ENCODE peak calls at places on chromosomes 2 and 18, in six cellular contexts. G is BJ, C is kidney, B is psoas muscle, Y is NB4, M is GM23338. O is an unnamed sample.

GRCh38 chr2:58503909-58504308 is 262.8 kb upstream of the FANCL start:
- DNase-seq in G (no peak), C (no peak), B (no peak), Y (no peak), M (no peak), O (no peak)

GRCh38 chr2:161122772-161123530 is 37.3 kb upstream of the TANK start:
- DNase-seq in G (peak; percentile 89), C (no peak), B (no peak), Y (peak; percentile 80), M (peak; percentile 43), O (no peak)

GRCh38 chr2:238427435-238428162 is 872 bp downstream of the ASB1 start:
- DNase-seq in G (no peak), C (no peak), B (peak; percentile 40), Y (peak; percentile 57), M (no peak), O (peak; percentile 74)

GRCh38 chr2:23480991-23481797 is 96.2 kb downstream of the KLHL29 start:
- DNase-seq in G (peak; percentile 50), C (peak; percentile 42), B (no peak), Y (no peak), M (peak; percentile 90), O (peak; percentile 46)

GRCh38 chr2:111664451-111664850 is 219.5 kb downstream of the ANAPC1 start:
- DNase-seq in G (no peak), C (no peak), B (no peak), Y (no peak), M (no peak), O (no peak)

GRCh38 chr2:119264781-119265692 is 41.4 kb downstream of the STEAP3 start:
- DNase-seq in G (no peak), C (no peak), B (peak; percentile 41), Y (peak; percentile 65), M (peak; percentile 84), O (peak; percentile 68)

GRCh38 chr2:61910603-61911002 is 5.1 kb downstream of the COMMD1 start:
- DNase-seq in G (no peak), C (no peak), B (no peak), Y (no peak), M (peak; percentile 57), O (no peak)

GRCh38 chr2:189312643-189313042 is 128.6 kb upstream of the WDR75 start:
- DNase-seq in G (no peak), C (no peak), B (no peak), Y (no peak), M (no peak), O (no peak)

GRCh38 chr18:11522992-11523391 is 86.4 kb upstream of the SLC35G4 start:
- DNase-seq in G (no peak), C (no peak), B (no peak), Y (no peak), M (no peak), O (no peak)

GRCh38 chr2:188599140-188599539 is 307.5 kb downstream of the GULP1 start:
- DNase-seq in G (no peak), C (no peak), B (no peak), Y (no peak), M (no peak), O (no peak)

GRCh38 chr2:240319855-240320560 is 115.5 kb upstream of the GPC1 start:
- DNase-seq in G (peak; percentile 76), C (peak; percentile 84), B (no peak), Y (peak; percentile 53), M (no peak), O (no peak)

GRCh38 chr2:173205375-173205774 is 129.7 kb downstream of the MAP3K20 start:
- DNase-seq in G (no peak), C (peak; percentile 68), B (peak; percentile 78), Y (no peak), M (no peak), O (no peak)

GRCh38 chr2:45237850-45238542 is 228.7 kb upstream of the SIX2 start:
- DNase-seq in G (peak; percentile 77), C (no peak), B (peak; percentile 77), Y (peak; percentile 91), M (no peak), O (no peak)

DNA sequence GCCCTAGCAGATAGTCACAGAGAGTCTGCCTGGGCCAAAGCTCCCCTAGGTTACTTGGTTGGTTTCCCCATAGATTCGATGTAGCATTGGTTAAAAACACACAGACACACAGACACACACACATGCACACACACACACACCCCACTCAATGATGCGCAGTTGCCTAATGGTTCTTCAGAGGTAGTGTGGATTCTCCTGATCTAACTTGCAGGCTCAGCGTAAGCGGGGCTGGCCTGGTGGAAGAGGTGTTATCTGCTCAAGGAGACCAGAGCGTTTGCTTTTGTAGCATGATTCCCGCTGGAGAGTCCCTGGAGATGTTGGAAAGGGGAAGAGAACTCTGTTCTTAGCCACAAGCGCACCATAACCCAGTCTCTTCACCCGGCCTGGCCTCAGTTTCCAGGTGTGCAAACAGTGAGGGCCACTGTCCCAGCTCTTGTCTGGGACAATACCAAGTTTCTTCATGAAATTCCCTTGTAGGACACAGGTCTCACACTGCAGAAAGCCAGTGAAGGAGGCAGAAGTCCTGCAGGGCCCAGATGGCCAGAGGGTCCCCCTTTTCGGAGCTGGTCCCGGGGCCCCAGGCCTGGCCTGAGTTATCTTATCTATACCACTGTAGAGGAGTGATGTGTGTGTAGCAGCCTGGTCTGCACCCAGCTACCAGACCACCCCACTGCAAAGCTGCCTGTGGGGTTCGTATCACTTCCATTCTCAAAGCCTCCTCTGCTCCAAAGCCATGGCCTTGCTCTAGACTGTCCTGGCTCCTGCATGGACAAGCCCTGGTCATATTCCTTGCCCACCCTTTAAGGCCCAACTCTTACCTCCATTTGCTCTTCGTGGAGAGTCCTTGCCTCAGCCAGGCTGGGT is 3.7 kb downstream of the ACKR3 start:
- DNase-seq in G (no peak), C (no peak), B (no peak), Y (no peak), M (no peak), O (no peak)
- H3K4me3 ChIP-seq in G (no peak overlapping the region), C (no peak overlapping the region), B (peak overlapping the region; percentile 65), Y (no peak overlapping the region), M (no peak overlapping the region), O (no peak overlapping the region)

DNA sequence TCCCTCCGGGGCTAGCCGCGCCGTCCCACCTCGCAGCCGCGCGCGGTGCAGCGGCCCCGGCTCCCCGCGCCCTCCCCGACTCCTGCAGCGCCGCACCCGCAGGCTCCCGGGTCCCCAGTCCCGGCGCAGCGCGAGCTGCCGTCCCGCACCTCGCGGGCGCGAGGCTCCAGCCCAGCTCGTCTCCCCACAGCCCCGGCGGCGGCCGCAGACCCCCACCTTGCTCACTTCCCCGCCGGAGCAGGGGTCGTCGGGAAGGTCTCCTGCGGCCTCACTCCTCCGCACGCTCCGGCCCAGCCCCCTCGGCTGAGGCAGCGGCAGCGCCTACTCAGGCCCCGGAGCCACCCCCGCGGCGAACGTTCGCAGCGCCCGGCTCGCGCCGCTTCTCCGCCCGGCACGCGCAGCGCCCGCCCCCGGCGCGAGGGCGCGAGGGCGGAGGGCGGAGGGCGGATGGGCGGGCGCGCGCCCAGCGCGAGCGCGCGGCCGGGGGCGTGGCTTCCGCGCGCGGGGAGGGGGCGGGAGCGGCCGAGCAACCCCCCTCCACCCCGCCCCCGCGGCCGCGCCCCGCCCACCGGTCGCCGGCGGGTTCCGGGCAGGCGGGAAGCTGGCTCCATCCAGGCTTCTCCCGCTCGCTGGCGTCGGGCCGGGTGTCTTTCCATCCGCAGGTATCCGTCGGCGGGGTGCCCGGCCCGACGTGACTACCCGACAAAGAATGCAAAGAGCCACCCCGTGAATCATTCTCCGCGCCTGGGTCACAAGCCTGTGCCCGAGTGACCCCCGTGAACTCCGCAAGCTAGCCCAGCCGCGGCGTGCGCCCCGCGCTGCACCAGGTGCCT is at the start of gene DTNB:
- DNase-seq in G (no peak), C (peak; percentile 95), B (peak; percentile 84), Y (peak; percentile 85), M (peak; percentile 85), O (peak; percentile 90)
- TF ChIP-seq CTCF in G (no peak), C (no peak), B (no peak), Y (no peak), M (no peak), O (no peak)

DNA sequence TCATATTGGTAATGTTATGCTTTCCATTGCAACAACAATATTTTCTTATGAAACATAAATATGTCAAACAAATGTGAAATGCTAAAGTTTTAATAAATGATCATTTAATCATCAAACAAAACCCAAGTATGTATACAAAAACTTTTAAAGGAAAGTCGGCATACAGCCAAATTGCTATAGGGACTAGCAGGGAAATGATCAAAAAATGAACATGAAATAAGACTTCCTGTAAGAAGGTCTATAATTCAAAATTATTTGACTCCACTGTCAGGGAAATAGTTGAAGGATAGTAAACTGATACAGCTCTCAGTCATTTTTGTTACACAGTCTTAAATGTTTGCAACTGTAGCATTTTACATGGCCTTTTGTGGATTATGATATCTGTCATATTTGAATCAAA is 13.7 kb downstream of the MEIS1 start:
- DNase-seq in G (no peak), C (no peak), B (no peak), Y (no peak), M (no peak), O (no peak)
- H3K4me3 ChIP-seq in G (no peak overlapping the region), C (no peak overlapping the region), B (no peak overlapping the region), Y (no peak overlapping the region), M (no peak overlapping the region), O (no peak overlapping the region)

GRCh38 chr2:84865181-84865783 is 15.6 kb downstream of the TRABD2A start:
- DNase-seq in G (no peak), C (no peak), B (no peak), Y (peak; percentile 56), M (no peak), O (no peak)
- TF ChIP-seq CTCF in G (peak; percentile 23), C (peak; percentile 12), B (no peak), Y (peak; percentile 5), M (peak; percentile 25), O (peak; percentile 40)

GRCh38 chr18:74455386-74455785 is 1.7 kb downstream of the DIPK1C start:
- DNase-seq in G (no peak), C (no peak), B (no peak), Y (no peak), M (no peak), O (no peak)

GRCh38 chr18:74456409-74457042 is 582 bp downstream of the DIPK1C start:
- DNase-seq in G (no peak), C (no peak), B (no peak), Y (no peak), M (peak; percentile 54), O (no peak)

GRCh38 chr18:74457043-74457742 is at the start of gene DIPK1C:
- DNase-seq in G (no peak), C (no peak), B (no peak), Y (no peak), M (peak; percentile 47), O (no peak)

GRCh38 chr18:74454279-74454741 is 2.8 kb downstream of the DIPK1C start:
- DNase-seq in G (no peak), C (no peak), B (no peak), Y (no peak), M (no peak), O (no peak)

DNA sequence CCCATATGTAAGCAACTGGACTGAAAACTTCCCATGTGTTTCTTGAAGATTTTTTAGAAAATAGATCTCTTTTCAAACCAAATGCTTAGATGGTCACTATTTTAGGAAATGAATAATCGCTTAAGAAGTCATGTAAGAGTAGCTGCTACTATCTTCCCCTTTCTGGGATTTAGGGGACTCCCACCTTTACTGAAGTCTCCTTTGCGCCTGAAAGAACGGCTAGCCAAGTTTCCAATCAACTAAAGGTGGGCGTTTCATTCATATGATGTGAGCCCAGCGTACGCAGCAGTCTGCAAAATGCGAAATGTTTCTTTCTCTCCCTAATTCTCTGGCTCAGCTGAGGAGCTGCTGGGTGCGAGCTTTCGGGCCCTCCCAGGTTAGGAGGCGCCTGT is 1.1 kb downstream of the DIPK1C start:
- DNase-seq in G (no peak), C (no peak), B (no peak), Y (no peak), M (no peak), O (no peak)
- H3K4me3 ChIP-seq in G (no peak overlapping the region), C (no peak overlapping the region), B (peak overlapping the region; percentile 61), Y (no peak overlapping the region), M (peak overlapping the region; percentile 77), O (no peak overlapping the region)